ENCODE peak calls at places on chromosomes 16 and 17, in eight cellular contexts. R is esophagus squamous epithelium; O is NCI-H1694 treated with DMSO at 0.1 percent for 48 hours; Z is GM23338; B is bronchial epithelial cell; Y is stimulated activated CD8-positive, alpha-beta memory T cell treated with anti-CD3 and anti-CD28 coated beads, Interleukin-2, amount 100 ng/mL, for 48 hours; F is CD4-positive, alpha-beta T cell; S is activated naive CD4-positive, alpha-beta T cell treated with anti-CD3 and anti-CD28 coated beads, Interleukin-2, amount 10 ng/mL, durations not matched to agents 7 days and 5 days. Q is an unnamed sample.

GRCh38 chr17:60079401-60079861 is 710 bp upstream of the HEATR6 start:
- DNase-seq in R (no peak), O (no peak), Z (no peak), B (no peak), Y (no peak), F (no peak), S (no peak), Q (no peak)

GRCh38 chr16:749010-749409 is 8.2 kb upstream of the CIAO3 start:
- DNase-seq in R (no peak), O (no peak), Z (no peak), B (no peak), Y (no peak), F (no peak), S (no peak), Q (no peak)

GRCh38 chr17:7984904-7985303 is 17.5 kb upstream of the GUCY2D start:
- DNase-seq in R (no peak), O (no peak), Z (no peak), B (no peak), Y (no peak), F (no peak), S (no peak), Q (no peak)

GRCh38 chr16:23869052-23869451 is 33.3 kb downstream of the PRKCB start:
- DNase-seq in R (no peak), O (no peak), Z (peak), B (no peak), Y (peak), F (no peak), S (peak), Q (no peak)

GRCh38 chr17:37848690-37849616 is 75.3 kb upstream of the TBC1D3K start:
- DNase-seq in R (no peak), O (no peak), Z (no peak), B (peak), Y (no peak), F (no peak), S (peak), Q (no peak)

GRCh38 chr16:57694556-57695377 is at the start of gene DRC7:
- DNase-seq in R (no peak), O (peak), Z (peak), B (peak), Y (no peak), F (no peak), S (peak), Q (no peak)

GRCh38 chr17:75773121-75773807 is 8.3 kb upstream of the GALK1 start:
- DNase-seq in R (no peak), O (no peak), Z (no peak), B (no peak), Y (no peak), F (no peak), S (no peak), Q (no peak)

GRCh38 chr16:24539850-24540484 is 601 bp downstream of the RBBP6 start:
- DNase-seq in R (no peak), O (no peak), Z (peak), B (no peak), Y (peak), F (peak), S (peak), Q (no peak)

GRCh38 chr16:89409161-89409711 is 81.1 kb downstream of the ANKRD11 start:
- DNase-seq in R (no peak), O (no peak), Z (no peak), B (peak), Y (peak), F (peak), S (peak), Q (no peak)

GRCh38 chr17:32794533-32795246 is 82.2 kb downstream of the MYO1D start:
- DNase-seq in R (no peak), O (no peak), Z (peak), B (no peak), Y (no peak), F (no peak), S (no peak), Q (no peak)

GRCh38 chr17:79988163-79988971 is 47.3 kb downstream of the TBC1D16 start:
- DNase-seq in R (no peak), O (no peak), Z (no peak), B (peak), Y (no peak), F (no peak), S (no peak), Q (no peak)

GRCh38 chr17:51397361-51398127 is 137.2 kb downstream of the UTP18 start:
- DNase-seq in R (no peak), O (no peak), Z (no peak), B (peak), Y (no peak), F (no peak), S (no peak), Q (no peak)

GRCh38 chr16:29745126-29745852 is 501 bp downstream of the C16orf54 start:
- DNase-seq in R (no peak), O (no peak), Z (peak), B (no peak), Y (peak), F (peak), S (peak), Q (no peak)

GRCh38 chr17:64009571-64010402 is 10.6 kb downstream of the ICAM2 start:
- DNase-seq in R (no peak), O (no peak), Z (no peak), B (peak), Y (no peak), F (no peak), S (peak), Q (no peak)

GRCh38 chr17:50465635-50466034 is 3.0 kb downstream of the CHAD start:
- DNase-seq in R (no peak), O (no peak), Z (no peak), B (no peak), Y (no peak), F (no peak), S (peak), Q (no peak)

GRCh38 chr17:8820311-8821010 is 21.3 kb upstream of the MFSD6L start:
- DNase-seq in R (no peak), O (no peak), Z (no peak), B (no peak), Y (no peak), F (no peak), S (no peak), Q (no peak)

GRCh38 chr16:9124444-9124843 is 33.0 kb downstream of the HAPSTR1 start:
- DNase-seq in R (no peak), O (no peak), Z (no peak), B (no peak), Y (no peak), F (no peak), S (no peak), Q (no peak)

GRCh38 chr16:1049113-1049975 is 23.2 kb upstream of the SSTR5 start:
- DNase-seq in R (no peak), O (no peak), Z (no peak), B (no peak), Y (no peak), F (no peak), S (no peak), Q (no peak)

GRCh38 chr17:39652635-39653315 is 12.4 kb upstream of the TCAP start:
- DNase-seq in R (no peak), O (no peak), Z (peak), B (no peak), Y (no peak), F (no peak), S (no peak), Q (peak)

GRCh38 chr17:79657036-79657435 is 46.2 kb upstream of the RBFOX3 start:
- DNase-seq in R (no peak), O (no peak), Z (no peak), B (no peak), Y (no peak), F (no peak), S (no peak), Q (no peak)